ENCODE peak calls at places on chromosomes 7 and 10, in six cellular contexts. T is GM12891; B is naive thymus-derived CD4-positive, alpha-beta T cell; U is transverse colon; A is hypothalamus; Z is non-pigmented ciliary epithelial cell. N is an unnamed sample.
A peak's percentile ranks its signal among the peaks of the same experiment; 100 is the strongest.

GRCh38 chr10:76350583-76350982 is 919.2 kb downstream of the LRMDA start:
- DNase-seq in T (no peak), B (no peak), U (no peak), A (no peak), Z (no peak), N (no peak)

GRCh38 chr7:105230486-105230885 is 158.2 kb downstream of the SRPK2 start:
- DNase-seq in T (no peak), B (no peak), U (no peak), A (no peak), Z (no peak), N (no peak)

GRCh38 chr7:107007004-107007891 is 37.3 kb upstream of the PRKAR2B start:
- DNase-seq in T (no peak), B (no peak), U (no peak), A (no peak), Z (no peak), N (no peak)

GRCh38 chr7:98281757-98282652 is 519 bp downstream of the BRI3 start:
- DNase-seq in T (no peak), B (no peak), U (peak; percentile 45), A (peak; percentile 55), Z (no peak), N (no peak)

GRCh38 chr7:111730476-111731300 is 168.4 kb upstream of the IMMP2L start:
- DNase-seq in T (peak; percentile 29), B (peak; percentile 6), U (no peak), A (no peak), Z (no peak), N (peak; percentile 4)

GRCh38 chr7:101900103-101900502 is 82.7 kb downstream of the CUX1 start:
- DNase-seq in T (no peak), B (no peak), U (no peak), A (peak; percentile 66), Z (no peak), N (no peak)

GRCh38 chr7:47819054-47819920 is 129.0 kb downstream of the PKD1L1 start:
- DNase-seq in T (peak; percentile 41), B (peak; percentile 19), U (peak; percentile 71), A (peak; percentile 67), Z (no peak), N (no peak)

GRCh38 chr7:121373177-121373576 is 22.9 kb downstream of the FAM3C start:
- DNase-seq in T (no peak), B (no peak), U (no peak), A (no peak), Z (no peak), N (no peak)

GRCh38 chr10:30691601-30692015 is 62.1 kb upstream of the LYZL2 start:
- DNase-seq in T (no peak), B (no peak), U (no peak), A (no peak), Z (no peak), N (no peak)

GRCh38 chr10:91389636-91390512 is 20.3 kb upstream of the HECTD2 start:
- DNase-seq in T (no peak), B (peak; percentile 72), U (no peak), A (no peak), Z (no peak), N (peak; percentile 17)

GRCh38 chr7:45988405-45989057 is 67.5 kb upstream of the IGFBP3 start:
- DNase-seq in T (no peak), B (no peak), U (no peak), A (no peak), Z (no peak), N (no peak)

GRCh38 chr10:117374506-117375359 is 507 bp downstream of the PDZD8 start:
- DNase-seq in T (peak; percentile 40), B (no peak), U (peak; percentile 39), A (peak; percentile 51), Z (no peak), N (no peak)

GRCh38 chr7:51249187-51249945 is 67.2 kb downstream of the COBL start:
- DNase-seq in T (no peak), B (no peak), U (no peak), A (no peak), Z (no peak), N (no peak)

GRCh38 chr10:77578583-77579227 is 58.9 kb downstream of the KCNMA1 start:
- DNase-seq in T (no peak), B (no peak), U (no peak), A (no peak), Z (no peak), N (no peak)

GRCh38 chr7:157528785-157529341 is 192.1 kb downstream of the DNAJB6 start:
- DNase-seq in T (no peak), B (no peak), U (no peak), A (no peak), Z (no peak), N (no peak)

GRCh38 chr10:119413738-119414611 is 128.5 kb downstream of the RGS10 start:
- DNase-seq in T (no peak), B (no peak), U (peak; percentile 44), A (no peak), Z (no peak), N (no peak)

N was measured in NCI-H1417 treated with DMSO at 0.1 percent for 48 hours.